ENCODE peak calls at places on chromosome 1, in nine cellular contexts. D is GM12891; F is stimulated activated CD4-positive, alpha-beta T cell treated with anti-CD3 and anti-CD28 coated beads, Interleukin-15, amount 100 ng/mL, for 1 hour; C is fibroblast of lung; V is HTR-8/SVneo; K is activated naive CD8-positive, alpha-beta T cell treated with anti-CD3 and anti-CD28 coated beads for 36 hours; E is NCI-H1694 treated with DMSO at 0.1 percent for 48 hours; L is amniotic stem cell; Q is bronchial epithelial cell. I is an unnamed sample.

GRCh38 chr1:183039985-183040447 is 16.8 kb downstream of the LAMC1 start:
- DNase-seq in D (no peak), F (no peak), C (peak; percentile 96), V (no peak), K (no peak), E (no peak), L (peak; percentile 41), Q (peak; percentile 39), I (peak; percentile 81)

GRCh38 chr1:225428066-225428878 is 434 bp upstream of the LBR start:
- DNase-seq in D (peak; percentile 94), F (peak; percentile 87), C (peak; percentile 86), V (peak; percentile 93), K (peak; percentile 91), E (peak; percentile 82), L (peak; percentile 84), Q (peak; percentile 69), I (no peak)

GRCh38 chr1:25971044-25971881 is 26.6 kb downstream of the PAFAH2 start:
- DNase-seq in D (peak; percentile 27), F (no peak), C (no peak), V (no peak), K (peak; percentile 21), E (no peak), L (no peak), Q (no peak), I (no peak)

GRCh38 chr1:30452170-30452569 is 271.2 kb downstream of the MATN1 start:
- DNase-seq in D (no peak), F (no peak), C (no peak), V (no peak), K (no peak), E (no peak), L (no peak), Q (no peak), I (no peak)

GRCh38 chr1:233389867-233390266 is 62.3 kb downstream of the MAP3K21 start:
- DNase-seq in D (no peak), F (no peak), C (no peak), V (no peak), K (no peak), E (peak; percentile 66), L (no peak), Q (no peak), I (no peak)

GRCh38 chr1:231616667-231617066 is 9.9 kb upstream of the DISC1 start:
- DNase-seq in D (no peak), F (no peak), C (peak; percentile 47), V (no peak), K (no peak), E (no peak), L (no peak), Q (no peak), I (no peak)

GRCh38 chr1:3227372-3227704 is 158.3 kb downstream of the PRDM16 start:
- DNase-seq in D (no peak), F (no peak), C (no peak), V (no peak), K (no peak), E (no peak), L (no peak), Q (no peak), I (no peak)

GRCh38 chr1:9761855-9762254 is 61.9 kb downstream of the CLSTN1 start:
- DNase-seq in D (no peak), F (no peak), C (no peak), V (no peak), K (no peak), E (no peak), L (no peak), Q (no peak), I (no peak)

GRCh38 chr1:11784993-11785769 is 20.6 kb downstream of the MTHFR start:
- DNase-seq in D (peak; percentile 77), F (peak; percentile 27), C (peak; percentile 44), V (peak; percentile 66), K (peak; percentile 40), E (no peak), L (no peak), Q (peak; percentile 29), I (no peak)

GRCh38 chr1:32611859-32612188 is 38.5 kb downstream of the ZBTB8OS start:
- DNase-seq in D (no peak), F (no peak), C (no peak), V (no peak), K (no peak), E (no peak), L (no peak), Q (no peak), I (no peak)

GRCh38 chr1:35845766-35846165 is 37.2 kb upstream of the AGO1 start:
- DNase-seq in D (no peak), F (no peak), C (peak; percentile 75), V (no peak), K (no peak), E (peak; percentile 47), L (no peak), Q (no peak), I (no peak)

GRCh38 chr1:200795151-200795550 is 56.5 kb downstream of the CAMSAP2 start:
- DNase-seq in D (no peak), F (no peak), C (peak; percentile 46), V (no peak), K (no peak), E (no peak), L (peak; percentile 10), Q (peak; percentile 18), I (no peak)

GRCh38 chr1:44907909-44908308 is 64.9 kb upstream of the PTCH2 start:
- DNase-seq in D (no peak), F (no peak), C (no peak), V (no peak), K (no peak), E (no peak), L (no peak), Q (no peak), I (no peak)

GRCh38 chr1:10824821-10825540 is 28.5 kb upstream of the CASZ1 start:
- DNase-seq in D (no peak), F (no peak), C (peak; percentile 85), V (peak; percentile 77), K (no peak), E (no peak), L (peak; percentile 27), Q (peak; percentile 96), I (peak; percentile 58)

GRCh38 chr1:40393173-40393572 is 19.6 kb downstream of the SMAP2 start:
- DNase-seq in D (no peak), F (no peak), C (no peak), V (no peak), K (no peak), E (no peak), L (no peak), Q (no peak), I (no peak)

GRCh38 chr1:4654764-4655673 is 610 bp downstream of the AJAP1 start:
- DNase-seq in D (no peak), F (no peak), C (no peak), V (no peak), K (peak; percentile 10), E (no peak), L (no peak), Q (no peak), I (no peak)

GRCh38 chr1:8763888-8764287 is 53.6 kb downstream of the RERE start:
- DNase-seq in D (no peak), F (no peak), C (no peak), V (no peak), K (no peak), E (no peak), L (no peak), Q (peak; percentile 30), I (no peak)

GRCh38 chr1:179781962-179782361 is 38.9 kb downstream of the FAM163A start:
- DNase-seq in D (no peak), F (no peak), C (no peak), V (no peak), K (no peak), E (no peak), L (no peak), Q (no peak), I (no peak)

GRCh38 chr1:185681034-185681633 is 53.1 kb upstream of the HMCN1 start:
- DNase-seq in D (no peak), F (no peak), C (peak; percentile 26), V (peak; percentile 40), K (no peak), E (peak; percentile 46), L (peak; percentile 2), Q (peak; percentile 71), I (peak; percentile 4)

GRCh38 chr1:117531222-117531621 is 74.6 kb upstream of the TENT5C start:
- DNase-seq in D (no peak), F (no peak), C (no peak), V (no peak), K (no peak), E (no peak), L (no peak), Q (peak; percentile 17), I (no peak)

GRCh38 chr1:17277511-17278159 is 28.7 kb downstream of the PADI3 start:
- DNase-seq in D (no peak), F (no peak), C (no peak), V (no peak), K (no peak), E (no peak), L (no peak), Q (no peak), I (no peak)

GRCh38 chr1:114089502-114090138 is 64.0 kb downstream of the SYT6 start:
- DNase-seq in D (no peak), F (no peak), C (no peak), V (no peak), K (no peak), E (no peak), L (no peak), Q (no peak), I (no peak)

GRCh38 chr1:152481869-152482664 is 28.5 kb upstream of the LCE5A start:
- DNase-seq in D (no peak), F (no peak), C (no peak), V (no peak), K (no peak), E (no peak), L (no peak), Q (no peak), I (no peak)

GRCh38 chr1:155105604-155106011 is 22.1 kb upstream of the EFNA1 start:
- DNase-seq in D (no peak), F (no peak), C (no peak), V (no peak), K (no peak), E (no peak), L (no peak), Q (no peak), I (no peak)

GRCh38 chr1:239630767-239631166 is 244.4 kb downstream of the CHRM3 start:
- DNase-seq in D (no peak), F (no peak), C (no peak), V (no peak), K (no peak), E (no peak), L (no peak), Q (no peak), I (no peak)

GRCh38 chr1:224435999-224436398 is 1.4 kb upstream of the WDR26 start:
- DNase-seq in D (no peak), F (no peak), C (no peak), V (no peak), K (no peak), E (no peak), L (no peak), Q (peak; percentile 76), I (no peak)

GRCh38 chr1:230210979-230211336 is 143.9 kb downstream of the GALNT2 start:
- DNase-seq in D (no peak), F (no peak), C (no peak), V (no peak), K (no peak), E (no peak), L (no peak), Q (no peak), I (no peak)

GRCh38 chr1:81702903-81703302 is 97.8 kb upstream of the ADGRL2 start:
- DNase-seq in D (no peak), F (no peak), C (peak; percentile 95), V (no peak), K (no peak), E (no peak), L (peak; percentile 69), Q (peak; percentile 98), I (no peak)

GRCh38 chr1:151710187-151710586 is 6.4 kb downstream of the CELF3 start:
- DNase-seq in D (no peak), F (no peak), C (peak; percentile 59), V (no peak), K (peak; percentile 52), E (no peak), L (no peak), Q (peak; percentile 17), I (no peak)